ENCODE peak calls at places on chromosome 21, in four cellular contexts. V is H1, G is IMR-90, Y is mesendoderm. R is an unnamed sample.

GRCh38 chr21:34996304-34997081 is 52.6 kb downstream of the RUNX1 start:
- DNase-seq in V (no peak), G (peak; percentile 41), Y (no peak), R (peak; percentile 94)

GRCh38 chr21:39392296-39392695 is 43.4 kb upstream of the HMGN1 start:
- DNase-seq in V (no peak), G (no peak), Y (no peak), R (no peak)

GRCh38 chr21:38434913-38435533 is 63.3 kb downstream of the ERG start:
- DNase-seq in V (no peak), G (peak; percentile 34), Y (no peak), R (no peak)

GRCh38 chr21:42513151-42513984 is at the start of gene SLC37A1:
- DNase-seq in V (no peak), G (no peak), Y (no peak), R (peak; percentile 55)

GRCh38 chr21:42183374-42184266 is 35.3 kb upstream of the ABCG1 start:
- DNase-seq in V (no peak), G (no peak), Y (no peak), R (no peak)

GRCh38 chr21:36820176-36821031 is 121.5 kb downstream of the SIM2 start:
- DNase-seq in V (peak; percentile 21), G (no peak), Y (peak; percentile 62), R (no peak)

GRCh38 chr21:45779226-45779625 is 135.7 kb downstream of the PCBP3 start:
- DNase-seq in V (no peak), G (no peak), Y (no peak), R (no peak)

GRCh38 chr21:46153259-46154154 is 1.9 kb downstream of the FTCD start:
- DNase-seq in V (peak; percentile 29), G (no peak), Y (peak; percentile 83), R (no peak)

GRCh38 chr21:15514073-15514946 is 215.5 kb upstream of the USP25 start:
- DNase-seq in V (no peak), G (no peak), Y (peak; percentile 4), R (no peak)

GRCh38 chr21:35682874-35683549 is 377.3 kb downstream of the SETD4 start:
- DNase-seq in V (no peak), G (no peak), Y (no peak), R (no peak)

GRCh38 chr21:39954570-39954969 is 87.3 kb downstream of the PCP4 start:
- DNase-seq in V (no peak), G (no peak), Y (no peak), R (no peak)

GRCh38 chr21:30434033-30434631 is 4.1 kb downstream of the KRTAP13-4 start:
- DNase-seq in V (peak; percentile 50), G (no peak), Y (peak; percentile 83), R (peak; percentile 73)

GRCh38 chr21:42317341-42317741 is 2.1 kb upstream of the TFF3 start:
- DNase-seq in V (no peak), G (no peak), Y (no peak), R (no peak)

GRCh38 chr21:15291621-15292266 is 226.9 kb upstream of the NRIP1 start:
- DNase-seq in V (no peak), G (no peak), Y (peak; percentile 46), R (peak; percentile 92)

GRCh38 chr21:42614391-42614790 is 39.0 kb upstream of the PDE9A start:
- DNase-seq in V (no peak), G (no peak), Y (no peak), R (no peak)

GRCh38 chr21:9780441-9780937 is 740.9 kb upstream of the TPTE start:
- DNase-seq in V (no peak), G (no peak), Y (no peak), R (no peak)

GRCh38 chr21:28781602-28782274 is 210.9 kb downstream of the LTN1 start:
- DNase-seq in V (no peak), G (peak; percentile 51), Y (no peak), R (peak; percentile 48)

GRCh38 chr21:36513430-36513829 is 33.5 kb upstream of the CLDN14 start:
- DNase-seq in V (no peak), G (no peak), Y (no peak), R (no peak)

GRCh38 chr21:44656868-44657267 is 864 bp upstream of the KRTAP12-3 start:
- DNase-seq in V (no peak), G (no peak), Y (no peak), R (no peak)
- H3K4me3 ChIP-seq in V (no peak overlapping the region), G (no peak overlapping the region), Y (no peak overlapping the region), R (no peak overlapping the region)

GRCh38 chr21:17612565-17613241 is at the start of gene BTG3:
- DNase-seq in V (peak; percentile 17), G (peak; percentile 76), Y (peak; percentile 84), R (peak; percentile 70)

GRCh38 chr21:17610862-17611261 is 1.8 kb downstream of the BTG3 start:
- DNase-seq in V (no peak), G (peak; percentile 11), Y (no peak), R (no peak)

GRCh38 chr21:17611414-17612022 is 1.2 kb downstream of the BTG3 start:
- DNase-seq in V (no peak), G (peak; percentile 94), Y (peak; percentile 90), R (peak; percentile 81)

GRCh38 chr21:17613242-17613676 is 558 bp upstream of the BTG3 start:
- DNase-seq in V (no peak), G (no peak), Y (no peak), R (peak; percentile 6)

DNA sequence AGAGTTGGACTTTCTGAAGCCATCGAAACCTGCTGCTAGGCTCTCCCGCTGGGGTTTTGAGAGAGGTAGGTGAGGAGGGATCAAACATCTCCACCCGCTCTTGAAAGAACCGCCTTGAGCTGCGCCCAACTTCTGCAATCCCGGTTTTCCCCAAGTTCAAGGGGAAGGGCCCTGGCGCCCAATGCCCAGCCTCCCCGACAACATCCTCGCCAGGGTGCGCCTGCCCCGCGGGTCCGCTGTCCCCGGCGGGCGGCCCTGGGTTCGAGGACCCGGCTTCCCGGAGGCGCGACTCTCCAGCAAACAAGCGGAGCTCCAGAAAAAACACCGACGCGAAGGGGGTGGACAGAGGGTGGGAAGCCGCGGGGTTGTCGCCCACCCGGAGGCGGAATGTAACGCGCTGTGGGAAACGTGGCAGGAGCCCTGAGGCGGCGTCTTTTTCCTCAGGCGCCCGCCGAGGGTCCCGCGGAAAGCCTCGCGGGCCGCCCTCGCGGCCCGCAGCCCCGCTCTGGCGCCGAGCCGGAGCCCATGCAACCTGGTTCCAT is 607 bp downstream of the BTG3 start:
- DNase-seq in V (no peak), G (peak; percentile 59), Y (peak; percentile 60), R (peak; percentile 63)
- H4K8ac ChIP-seq in V (peak overlapping the region; percentile 97), G (peak overlapping the region; percentile 48), Y (peak overlapping the region; percentile 7), R (peak overlapping the region; percentile 93)

DNA sequence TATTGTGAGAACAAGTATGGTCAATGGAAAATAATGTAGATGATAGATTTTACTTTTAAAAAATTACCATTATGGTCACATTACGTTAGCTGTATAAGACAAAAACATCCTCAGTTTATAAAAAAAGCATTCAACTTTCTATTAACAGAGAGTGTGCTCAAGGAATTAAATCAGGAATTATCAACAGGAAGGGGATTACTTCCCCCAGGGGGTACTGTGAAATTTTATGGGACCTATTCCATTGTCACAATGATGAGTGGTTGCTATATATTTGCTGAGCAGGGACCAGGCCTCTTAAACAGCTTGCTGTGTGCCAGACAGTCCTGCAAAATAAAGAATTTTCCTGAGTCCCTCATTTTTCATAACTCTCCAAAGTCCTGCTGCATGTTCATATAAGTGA is 21.2 kb downstream of the JAM2 start:
- DNase-seq in V (no peak), G (no peak), Y (peak; percentile 5), R (no peak)
- H3K9ac ChIP-seq in V (no peak overlapping the region), G (no peak overlapping the region), Y (no peak overlapping the region), R (no peak overlapping the region)

GRCh38 chr21:33949516-33950424 is 34.2 kb upstream of the ATP5PO start:
- DNase-seq in V (no peak), G (no peak), Y (no peak), R (no peak)
- H3K4me3 ChIP-seq in V (no peak overlapping the region), G (no peak overlapping the region), Y (no peak overlapping the region), R (no peak overlapping the region)

GRCh38 chr21:33481314-33481943 is 1.7 kb upstream of the TMEM50B start:
- DNase-seq in V (no peak), G (no peak), Y (peak; percentile 42), R (no peak)

GRCh38 chr21:33478182-33478581 is 1.6 kb downstream of the TMEM50B start:
- DNase-seq in V (no peak), G (no peak), Y (peak; percentile 0), R (no peak)

GRCh38 chr21:33480481-33481103 is 818 bp upstream of the TMEM50B start:
- DNase-seq in V (no peak), G (no peak), Y (no peak), R (no peak)

GRCh38 chr21:33478858-33479678 is 706 bp downstream of the TMEM50B start:
- DNase-seq in V (no peak), G (peak; percentile 17), Y (peak; percentile 44), R (peak; percentile 57)

DNA sequence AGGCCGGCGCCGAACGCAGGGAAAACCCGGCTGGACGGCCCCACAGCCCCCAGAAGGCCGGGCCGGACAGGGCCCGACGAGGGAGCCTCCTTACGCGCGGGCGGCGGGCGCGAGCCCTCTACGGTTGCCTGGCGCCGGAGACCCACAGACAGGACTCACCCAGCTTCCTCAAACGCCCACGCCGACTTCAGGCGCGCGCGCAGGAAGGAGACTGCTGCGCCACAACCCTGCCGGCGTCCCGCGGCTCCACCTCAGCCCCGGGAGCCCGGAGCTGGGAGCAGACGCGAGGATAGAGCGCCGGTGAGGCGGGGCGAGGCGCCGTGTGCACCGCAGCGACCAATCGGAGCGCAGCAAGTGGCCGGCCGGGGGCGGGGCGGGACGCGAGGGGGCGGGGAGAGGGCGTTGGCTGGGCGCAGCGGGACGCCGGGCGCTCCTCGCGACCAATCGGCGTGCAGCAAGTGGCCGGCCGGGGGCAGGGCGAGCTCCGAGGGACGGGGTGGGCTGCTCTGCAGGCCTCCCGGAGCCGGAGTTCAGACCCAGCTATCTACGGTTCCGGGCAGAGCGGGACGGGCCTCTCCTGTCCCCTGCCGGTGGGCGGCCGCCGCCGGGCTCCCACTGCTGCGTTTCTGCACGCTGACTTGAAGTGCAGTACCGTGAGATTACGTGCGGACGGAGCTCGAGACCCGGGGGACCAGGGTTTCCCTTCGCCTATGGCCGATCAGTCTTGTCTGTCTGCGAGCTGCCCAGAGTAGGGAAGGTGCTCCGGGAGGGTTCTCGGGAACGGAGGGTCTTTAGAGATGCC is at the start of gene TMEM50B:
- DNase-seq in V (peak; percentile 88), G (peak; percentile 95), Y (peak; percentile 95), R (peak; percentile 98)
- H4K8ac ChIP-seq in V (peak within 1 kb of the TSS; percentile 94), G (peak within 1 kb of the TSS; percentile 81), Y (no peak within 1 kb of the TSS), R (peak within 1 kb of the TSS; percentile 95)